ENCODE peak calls at places on chromosomes 12 and 14, in six cellular contexts. B, R, N, E, V and M are unnamed samples.

GRCh38 chr12:2934371-2934770 is 24.8 kb upstream of the TEAD4 start:
- DNase-seq in B (no peak), R (no peak), N (no peak), E (no peak), V (no peak), M (no peak)

GRCh38 chr12:92505373-92506340 is 197.1 kb upstream of the PLEKHG7 start:
- DNase-seq in B (peak; percentile 72), R (no peak), N (peak; percentile 17), E (no peak), V (no peak), M (no peak)

GRCh38 chr14:65057704-65058103 is 44.6 kb downstream of the MAX start:
- DNase-seq in B (no peak), R (no peak), N (no peak), E (no peak), V (no peak), M (no peak)

GRCh38 chr12:1532367-1532752 is 62.0 kb downstream of the FBXL14 start:
- DNase-seq in B (no peak), R (peak; percentile 43), N (no peak), E (peak; percentile 32), V (no peak), M (no peak)

GRCh38 chr14:58919262-58919661 is 269.2 kb upstream of the DAAM1 start:
- DNase-seq in B (no peak), R (no peak), N (no peak), E (no peak), V (no peak), M (no peak)

GRCh38 chr12:30746190-30746589 is 8.6 kb downstream of the CAPRIN2 start:
- DNase-seq in B (no peak), R (no peak), N (no peak), E (no peak), V (no peak), M (no peak)

GRCh38 chr14:96098309-96098998 is 59.3 kb downstream of the C14orf132 start:
- DNase-seq in B (peak; percentile 51), R (peak; percentile 76), N (peak; percentile 42), E (peak; percentile 69), V (peak; percentile 50), M (peak; percentile 49)

GRCh38 chr12:51183816-51184215 is 10.9 kb upstream of the TFCP2 start:
- DNase-seq in B (peak; percentile 47), R (no peak), N (peak; percentile 13), E (peak; percentile 33), V (peak; percentile 19), M (no peak)

GRCh38 chr12:127233016-127233415 is 1034.0 kb upstream of the TMEM132C start:
- DNase-seq in B (no peak), R (no peak), N (no peak), E (no peak), V (no peak), M (no peak)

GRCh38 chr12:92334552-92334951 is 188.9 kb upstream of the BTG1 start:
- DNase-seq in B (no peak), R (no peak), N (no peak), E (no peak), V (no peak), M (no peak)

GRCh38 chr12:124231980-124232653 is 62.8 kb upstream of the RFLNA start:
- DNase-seq in B (peak; percentile 78), R (no peak), N (no peak), E (no peak), V (peak; percentile 72), M (no peak)

GRCh38 chr14:69287096-69287991 is 27.4 kb downstream of the GALNT16 start:
- DNase-seq in B (no peak), R (peak; percentile 35), N (no peak), E (no peak), V (no peak), M (no peak)

GRCh38 chr14:74568380-74568649 is 43.7 kb downstream of the LTBP2 start:
- DNase-seq in B (no peak), R (no peak), N (no peak), E (no peak), V (no peak), M (no peak)

GRCh38 chr12:40312982-40313576 is 88.3 kb downstream of the LRRK2 start:
- DNase-seq in B (no peak), R (peak; percentile 40), N (no peak), E (peak; percentile 6), V (no peak), M (no peak)

GRCh38 chr14:100654814-100655795 is 67.9 kb upstream of the BEGAIN start:
- DNase-seq in B (peak; percentile 65), R (no peak), N (no peak), E (no peak), V (no peak), M (no peak)

GRCh38 chr12:27530157-27530922 is 6.3 kb downstream of the PPFIBP1 start:
- DNase-seq in B (no peak), R (no peak), N (no peak), E (no peak), V (peak; percentile 23), M (no peak)

GRCh38 chr14:67241416-67242362 is at the start of gene PALS1:
- DNase-seq in B (no peak), R (peak; percentile 92), N (peak; percentile 61), E (peak; percentile 82), V (peak; percentile 62), M (no peak)

GRCh38 chr14:93333631-93334095 is 827 bp upstream of the BTBD7 start:
- DNase-seq in B (no peak), R (no peak), N (no peak), E (no peak), V (no peak), M (no peak)

GRCh38 chr12:52335598-52336262 is 14.5 kb upstream of the KRT83 start:
- DNase-seq in B (peak; percentile 41), R (no peak), N (no peak), E (no peak), V (no peak), M (no peak)

GRCh38 chr14:24802236-24802635 is 168.2 kb upstream of the GZMB start:
- DNase-seq in B (no peak), R (no peak), N (no peak), E (no peak), V (no peak), M (no peak)